ENCODE peak calls at places on chromosomes 2 and 18, in seven cellular contexts. One of them, this sample, is unnamed.

GRCh38 chr18:22826726-22827125 is 106.4 kb upstream of the RBBP8 start:
- DNase-seq in transverse colon: no peak
- DNase-seq in GM06990: no peak
- DNase-seq in AG09309: no peak
- DNase-seq in RWPE2: peak; percentile 87
- DNase-seq in dorsolateral prefrontal cortex: no peak
- DNase-seq in endothelial cell: no peak
- DNase-seq in this sample: no peak

GRCh38 chr2:126971162-126971480 is 72.4 kb downstream of the TEX51 start:
- DNase-seq in endothelial cell: no peak
- DNase-seq in RWPE2: no peak
- DNase-seq in transverse colon: no peak
- DNase-seq in AG09309: no peak
- DNase-seq in dorsolateral prefrontal cortex: no peak
- DNase-seq in GM06990: no peak
- DNase-seq in this sample: no peak

GRCh38 chr2:208315081-208315788 is 49.2 kb downstream of the PIKFYVE start:
- DNase-seq in RWPE2: no peak
- DNase-seq in endothelial cell: no peak
- DNase-seq in GM06990: peak; percentile 71
- DNase-seq in AG09309: peak; percentile 8
- DNase-seq in transverse colon: no peak
- DNase-seq in dorsolateral prefrontal cortex: no peak
- DNase-seq in this sample: no peak

GRCh38 chr2:55003706-55004639 is 46.3 kb downstream of the RTN4 start:
- DNase-seq in dorsolateral prefrontal cortex: no peak
- DNase-seq in GM06990: no peak
- DNase-seq in AG09309: no peak
- DNase-seq in transverse colon: no peak
- DNase-seq in RWPE2: no peak
- DNase-seq in endothelial cell: no peak
- DNase-seq in this sample: no peak

GRCh38 chr2:54545700-54546450 is 89.7 kb downstream of the SPTBN1 start:
- DNase-seq in GM06990: no peak
- DNase-seq in RWPE2: no peak
- DNase-seq in AG09309: no peak
- DNase-seq in endothelial cell: no peak
- DNase-seq in dorsolateral prefrontal cortex: no peak
- DNase-seq in transverse colon: no peak
- DNase-seq in this sample: no peak

GRCh38 chr2:25252291-25253152 is 84.1 kb upstream of the POMC start:
- DNase-seq in transverse colon: peak; percentile 72
- DNase-seq in GM06990: no peak
- DNase-seq in dorsolateral prefrontal cortex: no peak
- DNase-seq in endothelial cell: peak; percentile 94
- DNase-seq in AG09309: no peak
- DNase-seq in RWPE2: no peak
- DNase-seq in this sample: peak; percentile 91

GRCh38 chr2:56199492-56199891 is 15.7 kb downstream of the CCDC85A start:
- DNase-seq in transverse colon: no peak
- DNase-seq in RWPE2: no peak
- DNase-seq in endothelial cell: no peak
- DNase-seq in GM06990: no peak
- DNase-seq in AG09309: no peak
- DNase-seq in dorsolateral prefrontal cortex: no peak
- DNase-seq in this sample: no peak

GRCh38 chr2:144679942-144680341 is 160.0 kb upstream of the ZEB2 start:
- DNase-seq in AG09309: no peak
- DNase-seq in endothelial cell: no peak
- DNase-seq in RWPE2: no peak
- DNase-seq in GM06990: no peak
- DNase-seq in transverse colon: no peak
- DNase-seq in dorsolateral prefrontal cortex: no peak
- DNase-seq in this sample: no peak

GRCh38 chr18:3340682-3341097 is 78.8 kb downstream of the MYL12B start:
- DNase-seq in RWPE2: no peak
- DNase-seq in transverse colon: no peak
- DNase-seq in endothelial cell: no peak
- DNase-seq in dorsolateral prefrontal cortex: no peak
- DNase-seq in GM06990: no peak
- DNase-seq in AG09309: no peak
- DNase-seq in this sample: no peak

GRCh38 chr2:47195149-47195548 is 40.0 kb upstream of the STPG4 start:
- DNase-seq in dorsolateral prefrontal cortex: no peak
- DNase-seq in RWPE2: no peak
- DNase-seq in GM06990: no peak
- DNase-seq in AG09309: no peak
- DNase-seq in transverse colon: no peak
- DNase-seq in endothelial cell: no peak
- DNase-seq in this sample: no peak

GRCh38 chr2:230866704-230867561 is 2.2 kb downstream of the ITM2C start:
- DNase-seq in AG09309: no peak
- DNase-seq in RWPE2: no peak
- DNase-seq in GM06990: no peak
- DNase-seq in dorsolateral prefrontal cortex: no peak
- DNase-seq in endothelial cell: no peak
- DNase-seq in transverse colon: peak; percentile 84
- DNase-seq in this sample: peak; percentile 71

GRCh38 chr18:78890388-78890787 is 89.2 kb upstream of the SALL3 start:
- DNase-seq in transverse colon: no peak
- DNase-seq in dorsolateral prefrontal cortex: no peak
- DNase-seq in RWPE2: no peak
- DNase-seq in AG09309: no peak
- DNase-seq in endothelial cell: no peak
- DNase-seq in GM06990: no peak
- DNase-seq in this sample: no peak

GRCh38 chr2:10234409-10235094 is 68.2 kb upstream of the HPCAL1 start:
- DNase-seq in endothelial cell: no peak
- DNase-seq in AG09309: no peak
- DNase-seq in transverse colon: no peak
- DNase-seq in GM06990: no peak
- DNase-seq in RWPE2: peak; percentile 45
- DNase-seq in dorsolateral prefrontal cortex: peak; percentile 19
- DNase-seq in this sample: no peak

GRCh38 chr2:75466708-75467311 is 93.9 kb downstream of the EVA1A start:
- DNase-seq in transverse colon: peak; percentile 9
- DNase-seq in AG09309: no peak
- DNase-seq in GM06990: peak; percentile 15
- DNase-seq in endothelial cell: peak; percentile 47
- DNase-seq in dorsolateral prefrontal cortex: no peak
- DNase-seq in RWPE2: no peak
- DNase-seq in this sample: peak; percentile 42

GRCh38 chr2:255195-255594 is 8.6 kb downstream of the SH3YL1 start:
- DNase-seq in transverse colon: no peak
- DNase-seq in RWPE2: no peak
- DNase-seq in endothelial cell: no peak
- DNase-seq in AG09309: no peak
- DNase-seq in GM06990: no peak
- DNase-seq in dorsolateral prefrontal cortex: no peak
- DNase-seq in this sample: no peak

GRCh38 chr18:52334896-52335295 is 5.1 kb upstream of the DCC start:
- DNase-seq in endothelial cell: no peak
- DNase-seq in transverse colon: no peak
- DNase-seq in RWPE2: no peak
- DNase-seq in AG09309: no peak
- DNase-seq in GM06990: no peak
- DNase-seq in dorsolateral prefrontal cortex: no peak
- DNase-seq in this sample: no peak

DNA sequence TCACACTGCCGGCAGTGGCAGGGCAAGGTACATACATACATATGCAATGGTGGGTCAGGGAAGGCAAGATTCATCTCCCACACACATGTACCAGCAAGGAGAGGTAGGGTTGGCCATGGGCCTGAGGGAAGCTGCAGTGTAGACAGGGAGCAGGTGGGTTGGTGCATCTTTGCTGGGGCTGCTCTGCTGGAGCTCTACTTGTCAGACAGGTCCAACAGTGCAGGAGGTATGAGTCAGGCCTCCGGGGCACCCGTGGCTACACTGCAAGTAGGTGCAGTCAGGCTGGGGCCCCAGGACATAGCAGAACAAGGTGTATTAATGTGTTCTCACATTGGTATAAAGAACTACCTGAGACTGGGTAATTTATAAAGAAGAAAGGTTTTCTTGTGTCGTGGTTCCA is 281.1 kb upstream of the COL3A1 start:
- DNase-seq in GM06990: no peak
- DNase-seq in RWPE2: peak; percentile 37
- DNase-seq in transverse colon: peak; percentile 6
- DNase-seq in endothelial cell: no peak
- DNase-seq in AG09309: no peak
- DNase-seq in dorsolateral prefrontal cortex: peak; percentile 37
- DNase-seq in this sample: no peak
- TF ChIP-seq CTCF in GM06990: no peak
- TF ChIP-seq CTCF in RWPE2: no peak
- TF ChIP-seq CTCF in transverse colon: no peak
- TF ChIP-seq CTCF in endothelial cell: no peak
- TF ChIP-seq CTCF in AG09309: no peak
- TF ChIP-seq CTCF in dorsolateral prefrontal cortex: no peak
- TF ChIP-seq CTCF in this sample: no peak

GRCh38 chr2:22626621-22627020 is 758.4 kb upstream of the KLHL29 start:
- DNase-seq in AG09309: no peak
- DNase-seq in transverse colon: no peak
- DNase-seq in GM06990: no peak
- DNase-seq in endothelial cell: peak; percentile 27
- DNase-seq in RWPE2: no peak
- DNase-seq in dorsolateral prefrontal cortex: no peak
- DNase-seq in this sample: peak; percentile 40
- TF ChIP-seq CTCF in AG09309: no peak
- TF ChIP-seq CTCF in transverse colon: no peak
- TF ChIP-seq CTCF in GM06990: peak; percentile 45
- TF ChIP-seq CTCF in endothelial cell: no peak
- TF ChIP-seq CTCF in RWPE2: peak; percentile 12
- TF ChIP-seq CTCF in dorsolateral prefrontal cortex: no peak
- TF ChIP-seq CTCF in this sample: peak; percentile 54

GRCh38 chr2:98579926-98580325 is 28.4 kb downstream of the COA5 start:
- DNase-seq in transverse colon: no peak
- DNase-seq in GM06990: no peak
- DNase-seq in RWPE2: no peak
- DNase-seq in AG09309: no peak
- DNase-seq in dorsolateral prefrontal cortex: no peak
- DNase-seq in endothelial cell: no peak
- DNase-seq in this sample: no peak

GRCh38 chr2:98582523-98582922 is 25.8 kb downstream of the COA5 start:
- DNase-seq in RWPE2: no peak
- DNase-seq in dorsolateral prefrontal cortex: no peak
- DNase-seq in GM06990: no peak
- DNase-seq in AG09309: no peak
- DNase-seq in transverse colon: no peak
- DNase-seq in endothelial cell: no peak
- DNase-seq in this sample: no peak

GRCh38 chr2:98583516-98583865 is 24.8 kb downstream of the COA5 start:
- DNase-seq in transverse colon: no peak
- DNase-seq in GM06990: no peak
- DNase-seq in endothelial cell: no peak
- DNase-seq in RWPE2: no peak
- DNase-seq in AG09309: no peak
- DNase-seq in dorsolateral prefrontal cortex: no peak
- DNase-seq in this sample: no peak

GRCh38 chr2:98578231-98578630 is 30.1 kb downstream of the COA5 start:
- DNase-seq in RWPE2: no peak
- DNase-seq in endothelial cell: no peak
- DNase-seq in GM06990: no peak
- DNase-seq in dorsolateral prefrontal cortex: no peak
- DNase-seq in AG09309: no peak
- DNase-seq in transverse colon: no peak
- DNase-seq in this sample: no peak

GRCh38 chr2:98580656-98581284 is 27.5 kb downstream of the COA5 start:
- DNase-seq in GM06990: no peak
- DNase-seq in endothelial cell: no peak
- DNase-seq in transverse colon: no peak
- DNase-seq in dorsolateral prefrontal cortex: no peak
- DNase-seq in RWPE2: no peak
- DNase-seq in AG09309: no peak
- DNase-seq in this sample: no peak
- TF ChIP-seq CTCF in GM06990: no peak
- TF ChIP-seq CTCF in endothelial cell: no peak
- TF ChIP-seq CTCF in transverse colon: no peak
- TF ChIP-seq CTCF in dorsolateral prefrontal cortex: no peak
- TF ChIP-seq CTCF in RWPE2: no peak
- TF ChIP-seq CTCF in AG09309: no peak
- TF ChIP-seq CTCF in this sample: no peak

GRCh38 chr2:184370954-184371353 is 227.4 kb upstream of the ZNF804A start:
- DNase-seq in GM06990: no peak
- DNase-seq in endothelial cell: no peak
- DNase-seq in transverse colon: no peak
- DNase-seq in AG09309: no peak
- DNase-seq in dorsolateral prefrontal cortex: no peak
- DNase-seq in RWPE2: no peak
- DNase-seq in this sample: no peak
- TF ChIP-seq CTCF in GM06990: no peak
- TF ChIP-seq CTCF in endothelial cell: no peak
- TF ChIP-seq CTCF in transverse colon: no peak
- TF ChIP-seq CTCF in AG09309: no peak
- TF ChIP-seq CTCF in dorsolateral prefrontal cortex: no peak
- TF ChIP-seq CTCF in RWPE2: no peak
- TF ChIP-seq CTCF in this sample: no peak

DNA sequence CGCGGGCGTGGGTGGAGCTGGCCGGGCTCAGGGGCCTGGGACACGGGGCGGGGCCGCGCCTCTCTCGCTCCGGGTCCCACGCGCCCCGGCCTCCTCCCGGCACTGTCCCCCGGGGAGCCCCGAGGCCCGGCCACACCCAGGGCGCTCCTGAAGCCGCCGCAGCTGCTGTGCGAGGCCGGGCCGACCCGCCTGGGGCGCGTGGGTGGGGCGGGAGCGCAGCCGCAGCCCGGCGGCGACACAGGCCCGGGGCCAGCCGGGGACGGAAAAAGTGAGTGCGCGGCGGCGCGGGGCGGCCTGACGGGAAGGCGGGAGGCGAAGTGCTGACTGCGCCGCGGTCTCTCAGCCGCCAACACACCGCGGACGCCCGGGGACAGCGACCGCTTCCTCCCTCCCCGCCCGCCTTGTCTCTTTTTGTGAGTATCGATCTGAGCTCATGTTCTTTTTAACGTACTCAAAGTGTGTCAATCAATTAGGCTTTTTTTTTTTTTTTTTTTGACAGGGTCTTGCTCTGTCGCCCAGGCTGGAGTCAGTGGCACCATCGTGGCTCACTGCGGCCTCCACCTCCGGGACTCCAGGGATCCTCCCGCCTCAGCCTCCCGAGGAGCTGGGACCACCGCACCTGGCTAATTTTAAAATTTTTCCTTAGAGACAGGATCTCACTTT is 14.5 kb downstream of the PDCD1 start:
- DNase-seq in endothelial cell: peak; percentile 64
- DNase-seq in transverse colon: peak; percentile 82
- DNase-seq in AG09309: no peak
- DNase-seq in RWPE2: peak; percentile 45
- DNase-seq in GM06990: peak; percentile 88
- DNase-seq in dorsolateral prefrontal cortex: peak; percentile 65
- DNase-seq in this sample: peak; percentile 77
- TF ChIP-seq CTCF in endothelial cell: no peak
- TF ChIP-seq CTCF in transverse colon: peak; percentile 34
- TF ChIP-seq CTCF in AG09309: no peak
- TF ChIP-seq CTCF in RWPE2: peak; percentile 12
- TF ChIP-seq CTCF in GM06990: no peak
- TF ChIP-seq CTCF in dorsolateral prefrontal cortex: no peak
- TF ChIP-seq CTCF in this sample: no peak

This sample was measured in BE2C.